ENCODE peak calls at places on chromosomes 13 and 19, in seven cellular contexts. D, C, K, Z, O, N and Q are unnamed samples. For H3K27me3 and H3K36me3, the result is how much of the 10 kb centered on the place peaks cover.

GRCh38 chr13:88649855-88650254 is 978.7 kb downstream of the SLITRK5 start:
- DNase-seq in K (no peak), D (no peak), Z (no peak), C (no peak), N (no peak), O (no peak), Q (no peak)

GRCh38 chr19:38735257-38735686 is 9.0 kb downstream of the CAPN12 start:
- DNase-seq in O (no peak), C (peak), N (peak), D (peak), Z (peak), K (peak), Q (no peak)

GRCh38 chr13:50459658-50460057 is 383.8 kb downstream of the DLEU7 start:
- DNase-seq in D (no peak), N (no peak), Z (no peak), K (no peak), O (no peak), C (no peak), Q (no peak)

GRCh38 chr13:51246411-51247298 is 24.5 kb downstream of the FAM124A start:
- DNase-seq in N (no peak), C (no peak), D (no peak), O (no peak), K (no peak), Z (peak), Q (peak)

GRCh38 chr13:22082030-22082429 is 411.2 kb downstream of the FGF9 start:
- DNase-seq in Z (no peak), D (no peak), N (no peak), C (no peak), K (no peak), O (no peak), Q (no peak)

GRCh38 chr13:26300140-26300539 is 46.2 kb downstream of the CDK8 start:
- DNase-seq in K (peak), N (no peak), C (no peak), D (no peak), Z (no peak), O (no peak), Q (no peak)

GRCh38 chr13:73173160-73173905 is 114.5 kb downstream of the KLF5 start:
- DNase-seq in C (no peak), N (no peak), Z (no peak), O (no peak), K (peak), D (no peak), Q (no peak)

GRCh38 chr19:50281491-50281890 is 47.7 kb downstream of the KCNC3 start:
- DNase-seq in D (no peak), C (no peak), O (no peak), Z (no peak), K (no peak), N (no peak), Q (no peak)

GRCh38 chr13:74751739-74752138 is 617.5 kb upstream of the KLF12 start:
- DNase-seq in D (peak), N (no peak), K (no peak), O (no peak), C (no peak), Z (no peak), Q (no peak)

GRCh38 chr13:110444226-110444653 is 117.3 kb downstream of the RAB20 start:
- DNase-seq in O (no peak), D (no peak), C (no peak), K (peak), Z (no peak), N (peak), Q (no peak)
- TF ChIP-seq CTCF in O (no peak), D (no peak), C (no peak), K (no peak), Z (no peak), N (peak), Q (no peak)

DNA sequence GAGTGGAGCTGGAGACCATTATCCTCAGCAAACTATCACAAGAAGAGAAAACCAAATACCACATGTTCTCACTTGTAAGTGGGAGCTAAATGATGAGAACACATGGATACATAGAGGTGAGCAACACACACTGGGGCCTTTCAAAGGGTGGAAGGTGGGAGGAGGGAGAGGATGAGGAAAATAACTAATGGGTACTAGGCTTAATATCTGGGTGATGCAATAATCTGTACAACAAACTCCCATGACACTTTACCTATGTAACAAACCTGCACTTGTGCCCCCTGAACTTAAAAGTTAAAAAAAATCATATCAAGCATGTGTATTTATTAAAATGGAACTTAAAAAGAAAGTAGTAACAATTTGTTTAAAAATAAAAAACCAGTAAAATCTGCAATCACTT is 5.0 kb downstream of the SIGLEC14 start:
- DNase-seq in N (no peak), C (no peak), Z (no peak), D (no peak), K (no peak), O (no peak), Q (no peak)
- H3K27me3 ChIP-seq in N (under half), C (under half), Z (under half), D (under half), K (half or more), O (under half), Q (under half)

GRCh38 chr19:11016591-11016990 is 55.8 kb downstream of the SMARCA4 start:
- DNase-seq in C (no peak), N (no peak), D (no peak), O (no peak), Z (no peak), K (no peak), Q (no peak)
- H3K36me3 ChIP-seq in C (under half), N (under half), D (half or more), O (under half), Z (under half), K (half or more), Q (under half)

GRCh38 chr13:55244991-55245644 is 1895.6 kb upstream of the PRR20A start:
- DNase-seq in N (no peak), K (no peak), Z (peak), D (no peak), O (no peak), C (no peak), Q (no peak)
- TF ChIP-seq CTCF in N (peak), K (peak), Z (peak), D (peak), O (no peak), C (no peak), Q (peak)

DNA sequence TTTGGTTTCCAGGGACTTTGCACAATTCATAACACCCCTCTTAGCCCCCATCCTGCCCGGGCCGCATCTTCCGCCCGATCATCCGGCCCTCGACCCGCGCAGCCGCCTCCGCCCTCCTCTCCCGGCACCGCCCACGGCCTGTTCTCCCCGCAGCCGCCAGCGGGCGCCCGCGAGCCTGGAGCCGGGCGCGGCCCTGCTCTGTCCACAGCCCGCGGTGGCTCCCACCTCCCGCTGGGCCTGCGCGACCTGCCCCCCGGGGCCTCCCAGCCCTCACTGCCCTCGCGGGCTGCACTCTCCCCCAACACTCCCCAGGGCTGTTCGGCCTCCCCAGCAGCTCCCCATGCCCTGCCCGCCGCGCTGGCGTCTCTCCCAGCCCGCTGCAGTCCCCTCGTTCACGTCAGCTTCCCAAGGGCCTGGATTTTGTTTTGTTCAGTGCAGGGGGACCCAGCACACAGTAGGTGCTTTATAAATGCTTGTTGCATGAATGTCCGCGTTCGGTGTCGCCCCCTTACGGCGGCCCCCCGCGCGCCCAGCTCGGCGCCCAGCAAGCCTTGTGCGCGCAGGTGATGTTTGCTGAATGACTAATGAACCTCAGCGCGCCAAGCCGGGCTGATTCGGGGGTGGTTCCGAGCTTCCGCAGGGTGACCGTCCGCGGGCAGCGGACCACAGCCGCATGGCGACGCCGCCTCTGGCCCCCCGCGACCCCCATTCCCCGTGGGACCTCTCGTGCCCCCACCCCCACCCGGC is 4.6 kb upstream of the APC2 start:
- DNase-seq in Z (peak), N (peak), O (no peak), K (peak), D (peak), C (peak), Q (no peak)
- H3K27me3 ChIP-seq in Z (half or more), N (under half), O (under half), K (under half), D (under half), C (under half), Q (under half)